ENCODE peak calls at places on chromosomes 16 and 17, in seven cellular contexts. E, R, P, D, Y, K and Q are unnamed samples.
A peak's percentile ranks its signal among the peaks of the same experiment; 100 is the strongest.

GRCh38 chr16:58507195-58507962 is 7.4 kb downstream of the NDRG4 start:
- DNase-seq in D (no peak), Y (no peak), E (no peak), K (no peak), R (no peak), P (no peak), Q (no peak)

GRCh38 chr16:23357761-23358290 is 55.7 kb downstream of the SCNN1B start:
- DNase-seq in E (no peak), K (no peak), D (no peak), Y (no peak), P (no peak), R (no peak), Q (no peak)

GRCh38 chr17:41415833-41416335 is 8.5 kb downstream of the KRT37 start:
- DNase-seq in K (peak; percentile 93), D (no peak), R (no peak), E (no peak), P (no peak), Y (no peak), Q (no peak)

GRCh38 chr16:89481556-89481955 is 8.8 kb downstream of the ANKRD11 start:
- DNase-seq in Y (no peak), E (no peak), P (no peak), K (no peak), R (no peak), D (no peak), Q (no peak)

GRCh38 chr16:4090476-4090875 is 25.8 kb downstream of the ADCY9 start:
- DNase-seq in K (no peak), P (no peak), R (no peak), Y (no peak), D (no peak), E (no peak), Q (no peak)

GRCh38 chr17:35981908-35982330 is 622 bp upstream of the CCL16 start:
- DNase-seq in K (peak; percentile 75), R (no peak), P (no peak), D (no peak), Y (peak; percentile 14), E (no peak), Q (no peak)

GRCh38 chr16:84485255-84486010 is 19.0 kb downstream of the MEAK7 start:
- DNase-seq in Y (no peak), P (no peak), K (no peak), D (no peak), R (no peak), E (no peak), Q (no peak)

GRCh38 chr16:22622703-22623102 is 112.0 kb downstream of the NPIPB5 start:
- DNase-seq in R (no peak), Y (no peak), D (no peak), P (no peak), E (no peak), K (no peak), Q (no peak)

GRCh38 chr16:77539336-77539735 is 104.5 kb upstream of the ADAMTS18 start:
- DNase-seq in E (no peak), K (no peak), R (no peak), Y (no peak), P (no peak), D (no peak), Q (no peak)

GRCh38 chr17:82691714-82692113 is 6.8 kb downstream of the RAB40B start:
- DNase-seq in P (no peak), R (no peak), E (no peak), K (no peak), Y (no peak), D (no peak), Q (no peak)

GRCh38 chr16:85570735-85571562 is 42.2 kb upstream of the GSE1 start:
- DNase-seq in Y (peak; percentile 98), P (no peak), E (no peak), D (peak; percentile 77), R (no peak), K (no peak), Q (peak; percentile 98)

GRCh38 chr16:7615565-7615964 is 282.9 kb downstream of the RBFOX1 start:
- DNase-seq in Y (peak; percentile 32), E (no peak), K (no peak), D (no peak), R (peak; percentile 15), P (no peak), Q (no peak)

GRCh38 chr17:75439287-75439686 is 17.1 kb upstream of the TMEM94 start:
- DNase-seq in Y (no peak), D (no peak), E (no peak), R (no peak), K (no peak), P (no peak), Q (no peak)

GRCh38 chr17:75011788-75012319 is 616 bp upstream of the MRPL58 start:
- DNase-seq in D (no peak), P (no peak), Y (no peak), K (peak; percentile 74), E (no peak), R (peak; percentile 77), Q (peak; percentile 91)

GRCh38 chr17:78391051-78391431 is 12.6 kb downstream of the PGS1 start:
- DNase-seq in Y (no peak), K (no peak), R (no peak), D (no peak), E (no peak), P (no peak), Q (no peak)

GRCh38 chr17:19542247-19542646 is 8.6 kb downstream of the SLC47A1 start:
- DNase-seq in E (no peak), P (no peak), K (no peak), D (no peak), Y (no peak), R (no peak), Q (no peak)

GRCh38 chr16:52611817-52612673 is 65.1 kb upstream of the TOX3 start:
- DNase-seq in P (no peak), E (no peak), R (no peak), K (peak; percentile 99), Y (no peak), D (no peak), Q (no peak)

GRCh38 chr17:50466371-50467113 is 2.1 kb downstream of the CHAD start:
- DNase-seq in Y (no peak), D (no peak), P (no peak), K (no peak), R (no peak), E (no peak), Q (no peak)

GRCh38 chr17:62720126-62720850 is 87.8 kb downstream of the MARCHF10 start:
- DNase-seq in D (peak; percentile 33), Y (peak; percentile 46), P (no peak), R (no peak), K (peak; percentile 36), E (no peak), Q (peak; percentile 67)

GRCh38 chr17:21460358-21460757 is 84.2 kb downstream of the KCNJ12 start:
- DNase-seq in E (no peak), R (no peak), Y (no peak), P (no peak), D (no peak), K (no peak), Q (peak; percentile 52)

GRCh38 chr17:79981661-79982101 is 54.0 kb downstream of the TBC1D16 start:
- DNase-seq in D (no peak), P (no peak), Y (no peak), E (no peak), K (no peak), R (peak; percentile 22), Q (no peak)

GRCh38 chr17:76394166-76394565 is 9.8 kb downstream of the SPHK1 start:
- DNase-seq in E (no peak), R (no peak), Y (no peak), K (no peak), D (no peak), P (no peak), Q (no peak)

GRCh38 chr17:7279453-7279852 is 2.1 kb upstream of the SLC2A4 start:
- DNase-seq in P (no peak), R (no peak), K (no peak), D (no peak), Y (no peak), E (no peak), Q (no peak)

GRCh38 chr16:88455610-88456355 is 2.7 kb downstream of the ZFPM1 start:
- DNase-seq in R (peak; percentile 63), K (peak; percentile 57), P (no peak), D (peak; percentile 81), Y (peak; percentile 92), E (peak; percentile 56), Q (no peak)

GRCh38 chr17:19021622-19022083 is 17.1 kb upstream of the FAM83G start:
- DNase-seq in K (no peak), D (no peak), R (no peak), P (no peak), E (no peak), Y (peak; percentile 79), Q (peak; percentile 57)

GRCh38 chr16:61083711-61084110 is 952.5 kb downstream of the CDH8 start:
- DNase-seq in D (no peak), E (no peak), Y (no peak), K (no peak), R (no peak), P (no peak), Q (no peak)
- TF ChIP-seq JUND in D (no peak), E (no peak), Y (no peak), K (no peak), R (no peak), P (no peak), Q (no peak)

GRCh38 chr16:68452176-68452575 is 3.9 kb upstream of the SMPD3 start:
- DNase-seq in D (no peak), Y (no peak), R (no peak), K (no peak), P (no peak), E (no peak), Q (no peak)

GRCh38 chr16:68447721-68448359 is 468 bp downstream of the SMPD3 start:
- DNase-seq in P (no peak), R (peak; percentile 63), Y (no peak), D (no peak), E (no peak), K (no peak), Q (no peak)

GRCh38 chr16:68451656-68452055 is 3.3 kb upstream of the SMPD3 start:
- DNase-seq in P (no peak), E (no peak), R (no peak), D (no peak), Y (no peak), K (no peak), Q (no peak)

GRCh38 chr16:68448360-68448970 is at the start of gene SMPD3:
- DNase-seq in Y (peak; percentile 90), K (peak; percentile 99), P (peak; percentile 99), E (peak; percentile 90), R (peak; percentile 97), D (peak; percentile 86), Q (peak; percentile 97)

GRCh38 chr16:68450741-68451140 is 2.4 kb upstream of the SMPD3 start:
- DNase-seq in K (no peak), Y (no peak), P (no peak), R (no peak), D (no peak), E (no peak), Q (no peak)
- TF ChIP-seq JUND in K (no peak), Y (no peak), P (no peak), R (no peak), D (no peak), E (no peak), Q (no peak)

GRCh38 chr17:32731556-32732295 is 145.2 kb downstream of the MYO1D start:
- DNase-seq in E (no peak), R (no peak), D (no peak), K (no peak), Y (no peak), P (no peak), Q (no peak)
- TF ChIP-seq JUND in E (no peak), R (no peak), D (no peak), K (no peak), Y (no peak), P (no peak), Q (no peak)

DNA sequence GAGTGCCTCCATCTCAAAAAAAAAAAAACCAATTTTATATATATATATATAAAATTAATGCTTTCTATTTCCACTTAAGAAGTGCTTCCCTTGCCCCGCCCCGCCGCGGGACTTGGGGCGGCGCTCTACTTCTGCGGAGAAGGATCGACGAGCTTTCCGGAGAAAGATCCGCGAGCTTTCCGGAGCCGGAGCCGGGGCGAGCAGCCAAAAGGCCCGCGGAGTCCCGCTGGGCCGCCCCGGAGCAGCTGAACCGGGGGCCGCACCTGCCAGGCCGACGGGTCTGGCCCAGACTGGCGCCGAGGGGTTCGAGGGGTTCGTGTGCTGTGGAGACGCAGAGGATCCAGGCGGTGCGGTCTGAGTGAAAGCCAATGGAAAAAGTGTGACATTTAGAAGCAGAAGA is 50.7 kb downstream of the TBC1D26 start:
- DNase-seq in D (no peak), K (no peak), E (no peak), P (no peak), Y (no peak), R (no peak), Q (peak; percentile 39)
- TF ChIP-seq JUND in D (no peak), K (no peak), E (no peak), P (no peak), Y (no peak), R (no peak), Q (no peak)